ENCODE peak calls at places on chromosomes 2 and 18, in nine cellular contexts. I, U, B, C, L, X, V, A and M are unnamed samples. For H3K4me1, the result is how much of the 10 kb centered on the place peaks cover.

GRCh38 chr2:239482801-239483712 is 82.2 kb upstream of the HDAC4 start:
- DNase-seq in I (no peak), U (no peak), B (no peak), C (no peak), L (no peak), X (no peak), V (no peak), A (no peak), M (no peak)

GRCh38 chr2:55051026-55051866 is 995 bp upstream of the RTN4 start:
- DNase-seq in I (peak), U (peak), B (peak), C (no peak), L (peak), X (peak), V (peak), A (peak), M (peak)

GRCh38 chr2:7694066-7695000 is 777.1 kb downstream of the RNF144A start:
- DNase-seq in I (no peak), U (no peak), B (no peak), C (no peak), L (no peak), X (no peak), V (no peak), A (no peak), M (no peak)

GRCh38 chr2:120737802-120738516 is 2.3 kb downstream of the GLI2 start:
- DNase-seq in I (no peak), U (no peak), B (no peak), C (no peak), L (no peak), X (no peak), V (peak), A (peak), M (no peak)

GRCh38 chr2:179275280-179276013 is 10.8 kb upstream of the SESTD1 start:
- DNase-seq in I (peak), U (no peak), B (no peak), C (no peak), L (no peak), X (no peak), V (no peak), A (no peak), M (no peak)

GRCh38 chr2:120771556-120772208 is 36.0 kb downstream of the GLI2 start:
- DNase-seq in I (peak), U (no peak), B (peak), C (peak), L (peak), X (peak), V (no peak), A (peak), M (peak)

GRCh38 chr18:33583901-33584300 is 5.9 kb downstream of the ASXL3 start:
- DNase-seq in I (no peak), U (no peak), B (no peak), C (no peak), L (no peak), X (no peak), V (no peak), A (no peak), M (no peak)

GRCh38 chr2:151071382-151071781 is 190.3 kb downstream of the RBM43 start:
- DNase-seq in I (peak), U (no peak), B (no peak), C (no peak), L (no peak), X (peak), V (no peak), A (no peak), M (no peak)

GRCh38 chr2:179917272-179917671 is 55.9 kb upstream of the ZNF385B start:
- DNase-seq in I (peak), U (no peak), B (no peak), C (no peak), L (no peak), X (no peak), V (no peak), A (no peak), M (no peak)

GRCh38 chr2:184877909-184878308 is 279.6 kb downstream of the ZNF804A start:
- DNase-seq in I (peak), U (no peak), B (no peak), C (no peak), L (no peak), X (no peak), V (no peak), A (no peak), M (no peak)

GRCh38 chr2:196586511-196586991 is 53.0 kb upstream of the CCDC150 start:
- DNase-seq in I (peak), U (no peak), B (no peak), C (no peak), L (no peak), X (no peak), V (no peak), A (no peak), M (no peak)

GRCh38 chr2:107001964-107002696 is 116.2 kb upstream of the ST6GAL2 start:
- DNase-seq in I (peak), U (no peak), B (no peak), C (no peak), L (no peak), X (no peak), V (no peak), A (no peak), M (no peak)
- H3K4me1 ChIP-seq in I (under half), U (under half), B (under half), C (under half), L (under half), X (under half), V (under half), A (under half), M (under half)

DNA sequence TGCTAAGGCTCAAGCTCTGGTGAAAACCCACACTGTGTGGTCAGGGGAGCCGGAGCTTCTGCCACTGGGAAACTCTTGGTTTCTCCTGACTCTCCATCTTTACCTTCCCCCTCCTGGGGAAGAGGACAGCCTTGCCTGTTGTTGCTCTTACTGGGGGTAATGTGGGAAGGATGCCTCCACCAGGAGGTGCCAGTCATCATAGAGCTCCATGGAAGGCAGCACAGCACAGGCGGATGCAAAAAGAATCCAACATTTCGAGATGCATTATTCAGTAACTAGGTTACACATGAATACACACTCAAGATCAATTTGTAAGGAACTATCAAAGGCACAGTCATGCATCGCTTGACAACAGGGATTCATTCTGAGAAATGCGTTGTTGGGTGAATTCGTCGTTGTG is 322.6 kb downstream of the AFF3 start:
- DNase-seq in I (no peak), U (no peak), B (no peak), C (no peak), L (no peak), X (no peak), V (no peak), A (no peak), M (no peak)
- H3K4me1 ChIP-seq in I (under half), U (under half), B (under half), C (under half), L (under half), X (under half), V (under half), A (under half), M (under half)

GRCh38 chr2:10792001-10792400 is 20.6 kb downstream of the PDIA6 start:
- DNase-seq in I (no peak), U (no peak), B (no peak), C (no peak), L (no peak), X (no peak), V (no peak), A (no peak), M (no peak)

GRCh38 chr2:10792660-10793400 is 19.8 kb downstream of the PDIA6 start:
- DNase-seq in I (no peak), U (no peak), B (no peak), C (no peak), L (no peak), X (no peak), V (no peak), A (no peak), M (no peak)

GRCh38 chr2:10795508-10796046 is 17.0 kb downstream of the PDIA6 start:
- DNase-seq in I (no peak), U (no peak), B (no peak), C (no peak), L (no peak), X (no peak), V (no peak), A (no peak), M (no peak)

GRCh38 chr2:10796703-10797102 is 15.9 kb downstream of the PDIA6 start:
- DNase-seq in I (no peak), U (no peak), B (no peak), C (no peak), L (no peak), X (no peak), V (no peak), A (no peak), M (no peak)

DNA sequence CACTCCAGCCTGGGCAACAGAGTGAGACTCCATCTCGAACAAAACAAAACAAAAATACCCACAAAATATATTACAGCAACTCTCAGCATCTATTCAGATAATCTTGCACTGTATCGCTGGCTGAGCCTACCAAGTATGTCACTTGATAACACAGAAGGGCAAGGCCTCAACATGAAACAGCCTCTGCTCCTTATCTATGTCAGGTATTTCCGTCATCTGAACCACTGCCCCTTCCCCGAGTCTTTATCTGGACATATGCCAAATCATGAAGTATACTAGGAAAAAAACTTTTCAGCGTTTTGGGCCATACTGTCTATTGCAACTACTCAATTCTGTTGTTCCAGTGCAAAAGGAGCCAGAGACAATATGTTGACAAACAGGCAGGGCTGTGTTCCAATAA is 17.7 kb downstream of the PDIA6 start:
- DNase-seq in I (no peak), U (no peak), B (no peak), C (no peak), L (no peak), X (no peak), V (no peak), A (no peak), M (no peak)
- H3K4me1 ChIP-seq in I (under half), U (under half), B (under half), C (under half), L (under half), X (under half), V (under half), A (under half), M (under half)

DNA sequence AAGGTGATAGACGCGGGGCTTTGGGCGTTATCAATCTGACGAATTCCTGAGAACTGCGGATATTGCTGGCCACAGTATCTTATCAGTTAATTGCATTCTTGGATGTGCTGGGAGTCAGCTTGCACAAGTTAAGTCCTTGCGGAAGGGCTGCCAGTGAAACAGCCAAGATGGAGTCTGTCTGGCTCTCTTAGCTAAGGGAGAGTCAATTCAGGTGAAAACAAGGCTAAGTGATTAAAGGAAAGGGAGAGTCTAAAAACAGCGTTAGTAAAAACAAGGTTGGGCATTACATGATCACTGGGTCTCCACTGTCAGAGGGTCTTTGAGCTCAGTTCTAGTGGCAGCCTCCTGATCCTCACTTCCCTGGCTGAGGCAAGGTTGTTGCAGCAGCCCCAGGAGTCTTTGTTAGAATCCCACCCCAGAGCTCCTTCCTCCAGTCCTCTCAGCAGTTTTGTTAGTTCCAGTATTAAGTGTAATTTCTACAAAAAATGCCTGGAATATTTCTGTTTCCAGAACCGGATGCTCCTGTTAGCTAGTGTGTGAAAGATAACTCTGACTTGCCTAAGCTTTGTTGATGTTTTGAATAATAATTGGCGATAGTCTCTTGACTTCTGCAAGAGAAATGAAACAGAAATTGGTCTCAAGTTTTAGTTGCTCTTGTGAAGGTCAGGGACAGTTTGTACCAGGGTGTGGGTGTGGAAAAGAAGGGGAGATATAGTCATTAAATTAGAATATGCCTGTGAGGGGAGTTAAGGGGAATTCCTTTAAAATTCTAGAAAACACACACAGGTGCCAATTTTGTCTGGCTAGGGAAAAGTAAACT is 10.6 kb downstream of the CFLAR start:
- DNase-seq in I (peak), U (no peak), B (no peak), C (no peak), L (no peak), X (no peak), V (no peak), A (no peak), M (no peak)
- H3K4me1 ChIP-seq in I (under half), U (half or more), B (under half), C (half or more), L (under half), X (under half), V (half or more), A (under half), M (half or more)

DNA sequence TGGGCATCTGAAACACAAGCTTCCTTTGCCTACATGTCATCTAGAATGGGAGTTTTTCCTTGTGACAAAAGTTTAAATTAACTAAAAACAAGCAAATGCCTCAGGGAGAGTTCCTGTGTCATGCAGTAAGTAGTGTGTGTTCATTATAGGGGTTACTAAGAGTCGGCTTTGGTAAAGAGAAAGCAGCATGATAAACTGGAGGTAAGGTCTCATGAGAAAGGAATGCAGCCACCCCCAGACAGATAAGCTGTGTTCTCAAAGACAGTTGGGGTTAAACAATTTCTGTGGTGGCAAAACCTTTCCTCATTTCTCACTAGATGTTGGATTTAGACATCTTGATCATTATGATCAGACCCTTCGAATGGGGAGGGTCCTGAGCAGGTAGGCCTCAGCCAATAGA is 129.7 kb downstream of the MAP4K4 start:
- DNase-seq in I (peak), U (no peak), B (no peak), C (no peak), L (no peak), X (no peak), V (no peak), A (no peak), M (no peak)
- H3K4me1 ChIP-seq in I (under half), U (half or more), B (under half), C (half or more), L (under half), X (under half), V (half or more), A (under half), M (half or more)

GRCh38 chr18:44942073-44942472 is 261.4 kb downstream of the SETBP1 start:
- DNase-seq in I (no peak), U (no peak), B (no peak), C (no peak), L (no peak), X (no peak), V (no peak), A (no peak), M (no peak)
- H3K4me1 ChIP-seq in I (under half), U (under half), B (under half), C (under half), L (under half), X (under half), V (under half), A (under half), M (under half)